ENCODE peak calls at places on chromosomes 2 and 18, in eight cellular contexts. J, Y, W, V, H, P, X and O are unnamed samples.

GRCh38 chr2:150175034-150175433 is 312.4 kb downstream of the RND3 start:
- DNase-seq in J (no peak), Y (no peak), W (no peak), V (no peak), H (no peak), P (no peak), X (no peak), O (no peak)

GRCh38 chr2:164066095-164066494 is 330.3 kb upstream of the FIGN start:
- DNase-seq in J (no peak), Y (no peak), W (no peak), V (no peak), H (no peak), P (no peak), X (no peak), O (no peak)

GRCh38 chr2:111702119-111702808 is 181.7 kb downstream of the ANAPC1 start:
- DNase-seq in J (no peak), Y (peak; percentile 64), W (peak; percentile 88), V (no peak), H (peak; percentile 76), P (peak; percentile 51), X (peak; percentile 21), O (no peak)

GRCh38 chr2:1656326-1656960 is 87.9 kb downstream of the PXDN start:
- DNase-seq in J (no peak), Y (no peak), W (peak; percentile 67), V (no peak), H (no peak), P (no peak), X (no peak), O (no peak)

GRCh38 chr18:27136208-27136535 is 48.9 kb downstream of the CHST9 start:
- DNase-seq in J (no peak), Y (no peak), W (peak; percentile 91), V (no peak), H (peak; percentile 8), P (no peak), X (no peak), O (no peak)

GRCh38 chr2:1091895-1092585 is 141.4 kb downstream of the SNTG2 start:
- DNase-seq in J (no peak), Y (no peak), W (peak; percentile 56), V (peak; percentile 24), H (no peak), P (peak; percentile 44), X (no peak), O (no peak)

GRCh38 chr2:16245481-16246054 is 305.2 kb downstream of the MYCN start:
- DNase-seq in J (no peak), Y (no peak), W (no peak), V (no peak), H (no peak), P (no peak), X (no peak), O (no peak)

GRCh38 chr18:50240083-50240563 is 26.2 kb downstream of the CFAP53 start:
- DNase-seq in J (no peak), Y (no peak), W (no peak), V (no peak), H (peak; percentile 45), P (no peak), X (no peak), O (no peak)

GRCh38 chr18:26003391-26003790 is 87.0 kb downstream of the SS18 start:
- DNase-seq in J (no peak), Y (no peak), W (no peak), V (no peak), H (peak; percentile 21), P (no peak), X (no peak), O (no peak)

GRCh38 chr18:56433919-56434318 is 204.5 kb downstream of the TXNL1 start:
- DNase-seq in J (no peak), Y (no peak), W (peak; percentile 67), V (no peak), H (no peak), P (no peak), X (no peak), O (no peak)

GRCh38 chr2:1696472-1696871 is 47.8 kb downstream of the PXDN start:
- DNase-seq in J (no peak), Y (no peak), W (no peak), V (no peak), H (no peak), P (no peak), X (no peak), O (no peak)

GRCh38 chr2:216838146-216838545 is 21.7 kb downstream of the TNP1 start:
- DNase-seq in J (no peak), Y (no peak), W (no peak), V (no peak), H (peak; percentile 35), P (no peak), X (no peak), O (peak; percentile 62)

GRCh38 chr2:238851751-238852150 is 3.9 kb downstream of the TWIST2 start:
- DNase-seq in J (no peak), Y (peak; percentile 29), W (no peak), V (no peak), H (no peak), P (no peak), X (no peak), O (no peak)

GRCh38 chr2:119264781-119265692 is 41.4 kb downstream of the STEAP3 start:
- DNase-seq in J (no peak), Y (peak; percentile 48), W (peak; percentile 69), V (no peak), H (peak; percentile 57), P (peak; percentile 42), X (no peak), O (no peak)

GRCh38 chr2:137178955-137179377 is 413.6 kb downstream of the THSD7B start:
- DNase-seq in J (no peak), Y (no peak), W (peak; percentile 25), V (no peak), H (peak; percentile 74), P (peak; percentile 47), X (no peak), O (no peak)

GRCh38 chr2:37656512-37657423 is 14.7 kb downstream of the CDC42EP3 start:
- DNase-seq in J (no peak), Y (no peak), W (peak; percentile 90), V (no peak), H (peak; percentile 56), P (no peak), X (no peak), O (no peak)

GRCh38 chr2:160492401-160493226 is 993 bp downstream of the RBMS1 start:
- DNase-seq in J (peak; percentile 43), Y (peak; percentile 75), W (peak; percentile 95), V (no peak), H (peak; percentile 76), P (peak; percentile 43), X (peak; percentile 64), O (peak; percentile 33)

GRCh38 chr2:145350011-145350410 is 830.1 kb upstream of the ZEB2 start:
- DNase-seq in J (no peak), Y (peak; percentile 83), W (no peak), V (peak; percentile 18), H (peak; percentile 61), P (peak; percentile 57), X (no peak), O (peak; percentile 79)

GRCh38 chr2:88038263-88039105 is 17.1 kb downstream of the KRCC1 start:
- DNase-seq in J (no peak), Y (peak; percentile 92), W (peak; percentile 73), V (peak; percentile 78), H (peak; percentile 96), P (peak; percentile 92), X (no peak), O (peak; percentile 80)

GRCh38 chr2:8324164-8324848 is 357.6 kb upstream of the ID2 start:
- DNase-seq in J (no peak), Y (no peak), W (peak; percentile 84), V (no peak), H (no peak), P (no peak), X (no peak), O (no peak)

GRCh38 chr2:133777607-133778006 is 209.3 kb upstream of the NCKAP5 start:
- DNase-seq in J (no peak), Y (no peak), W (no peak), V (no peak), H (no peak), P (peak; percentile 51), X (no peak), O (no peak)

GRCh38 chr18:65235966-65236634 is 514.7 kb upstream of the CDH7 start:
- DNase-seq in J (no peak), Y (no peak), W (peak; percentile 30), V (no peak), H (no peak), P (no peak), X (no peak), O (no peak)